ENCODE peak calls at places on chromosome 16, in six cellular contexts. One of them, this sample, is unnamed.

GRCh38 chr16:12611006-12611477 is 192.6 kb downstream of the CPPED1 start:
- DNase-seq in cardiac fibroblast: no peak
- DNase-seq in prostate gland: no peak
- DNase-seq in H7: no peak
- DNase-seq in gastrocnemius medialis: no peak
- DNase-seq in A549: peak; percentile 38
- DNase-seq in this sample: no peak

GRCh38 chr16:83939266-83939856 is 13.7 kb upstream of the OSGIN1 start:
- DNase-seq in gastrocnemius medialis: no peak
- DNase-seq in prostate gland: no peak
- DNase-seq in H7: no peak
- DNase-seq in A549: no peak
- DNase-seq in cardiac fibroblast: no peak
- DNase-seq in this sample: no peak

GRCh38 chr16:65713409-65713808 is 591.5 kb upstream of the CDH11 start:
- DNase-seq in cardiac fibroblast: no peak
- DNase-seq in gastrocnemius medialis: no peak
- DNase-seq in A549: no peak
- DNase-seq in prostate gland: no peak
- DNase-seq in H7: peak; percentile 33
- DNase-seq in this sample: no peak

GRCh38 chr16:85570735-85571562 is 42.2 kb upstream of the GSE1 start:
- DNase-seq in cardiac fibroblast: no peak
- DNase-seq in prostate gland: no peak
- DNase-seq in H7: no peak
- DNase-seq in gastrocnemius medialis: no peak
- DNase-seq in A549: no peak
- DNase-seq in this sample: no peak

GRCh38 chr16:20889625-20890275 is 10.4 kb downstream of the DCUN1D3 start:
- DNase-seq in A549: no peak
- DNase-seq in gastrocnemius medialis: no peak
- DNase-seq in prostate gland: no peak
- DNase-seq in cardiac fibroblast: no peak
- DNase-seq in H7: peak; percentile 32
- DNase-seq in this sample: no peak

GRCh38 chr16:20388854-20389253 is 15.7 kb downstream of the PDILT start:
- DNase-seq in prostate gland: peak; percentile 53
- DNase-seq in gastrocnemius medialis: no peak
- DNase-seq in A549: no peak
- DNase-seq in cardiac fibroblast: no peak
- DNase-seq in H7: no peak
- DNase-seq in this sample: no peak

GRCh38 chr16:55176901-55177300 is 147.1 kb upstream of the IRX6 start:
- DNase-seq in gastrocnemius medialis: no peak
- DNase-seq in A549: no peak
- DNase-seq in cardiac fibroblast: no peak
- DNase-seq in H7: no peak
- DNase-seq in prostate gland: no peak
- DNase-seq in this sample: no peak

GRCh38 chr16:84662471-84662870 is 14.2 kb downstream of the KLHL36 start:
- DNase-seq in gastrocnemius medialis: no peak
- DNase-seq in prostate gland: no peak
- DNase-seq in H7: no peak
- DNase-seq in cardiac fibroblast: no peak
- DNase-seq in A549: no peak
- DNase-seq in this sample: no peak

GRCh38 chr16:88376835-88377726 is 5.7 kb upstream of the ZNF469 start:
- DNase-seq in A549: peak; percentile 38
- DNase-seq in cardiac fibroblast: no peak
- DNase-seq in gastrocnemius medialis: no peak
- DNase-seq in prostate gland: no peak
- DNase-seq in H7: peak; percentile 64
- DNase-seq in this sample: peak; percentile 20

GRCh38 chr16:19997734-19998133 is 76.0 kb downstream of the GPR139 start:
- DNase-seq in H7: no peak
- DNase-seq in prostate gland: no peak
- DNase-seq in A549: no peak
- DNase-seq in gastrocnemius medialis: no peak
- DNase-seq in cardiac fibroblast: no peak
- DNase-seq in this sample: no peak

GRCh38 chr16:12321363-12321762 is 344.8 kb downstream of the SNX29 start:
- DNase-seq in H7: no peak
- DNase-seq in A549: no peak
- DNase-seq in gastrocnemius medialis: no peak
- DNase-seq in prostate gland: no peak
- DNase-seq in cardiac fibroblast: no peak
- DNase-seq in this sample: no peak

GRCh38 chr16:31386157-31386984 is 6.8 kb upstream of the ITGAD start:
- DNase-seq in H7: peak; percentile 54
- DNase-seq in cardiac fibroblast: peak; percentile 83
- DNase-seq in prostate gland: no peak
- DNase-seq in gastrocnemius medialis: no peak
- DNase-seq in A549: peak; percentile 49
- DNase-seq in this sample: peak; percentile 56

GRCh38 chr16:78437352-78437968 is 338.0 kb downstream of the WWOX start:
- DNase-seq in prostate gland: no peak
- DNase-seq in gastrocnemius medialis: peak; percentile 6
- DNase-seq in H7: peak; percentile 66
- DNase-seq in A549: peak; percentile 27
- DNase-seq in cardiac fibroblast: peak; percentile 8
- DNase-seq in this sample: peak; percentile 70

GRCh38 chr16:9372934-9373890 is 281.8 kb downstream of the HAPSTR1 start:
- DNase-seq in prostate gland: no peak
- DNase-seq in H7: peak; percentile 51
- DNase-seq in cardiac fibroblast: no peak
- DNase-seq in A549: no peak
- DNase-seq in gastrocnemius medialis: no peak
- DNase-seq in this sample: no peak

GRCh38 chr16:46883690-46884512 is at the start of gene GPT2:
- DNase-seq in prostate gland: peak; percentile 99
- DNase-seq in H7: peak; percentile 96
- DNase-seq in A549: peak; percentile 95
- DNase-seq in gastrocnemius medialis: peak; percentile 93
- DNase-seq in cardiac fibroblast: peak; percentile 93
- DNase-seq in this sample: peak; percentile 97

GRCh38 chr16:27236635-27237228 is 31.8 kb downstream of the NSMCE1 start:
- DNase-seq in gastrocnemius medialis: no peak
- DNase-seq in H7: peak; percentile 14
- DNase-seq in cardiac fibroblast: no peak
- DNase-seq in A549: no peak
- DNase-seq in prostate gland: no peak
- DNase-seq in this sample: no peak
- H3K4me3 ChIP-seq in gastrocnemius medialis: no peak overlapping the region
- H3K4me3 ChIP-seq in H7: no peak overlapping the region
- H3K4me3 ChIP-seq in cardiac fibroblast: no peak overlapping the region
- H3K4me3 ChIP-seq in A549: no peak overlapping the region
- H3K4me3 ChIP-seq in prostate gland: no peak overlapping the region
- H3K4me3 ChIP-seq in this sample: no peak overlapping the region

DNA sequence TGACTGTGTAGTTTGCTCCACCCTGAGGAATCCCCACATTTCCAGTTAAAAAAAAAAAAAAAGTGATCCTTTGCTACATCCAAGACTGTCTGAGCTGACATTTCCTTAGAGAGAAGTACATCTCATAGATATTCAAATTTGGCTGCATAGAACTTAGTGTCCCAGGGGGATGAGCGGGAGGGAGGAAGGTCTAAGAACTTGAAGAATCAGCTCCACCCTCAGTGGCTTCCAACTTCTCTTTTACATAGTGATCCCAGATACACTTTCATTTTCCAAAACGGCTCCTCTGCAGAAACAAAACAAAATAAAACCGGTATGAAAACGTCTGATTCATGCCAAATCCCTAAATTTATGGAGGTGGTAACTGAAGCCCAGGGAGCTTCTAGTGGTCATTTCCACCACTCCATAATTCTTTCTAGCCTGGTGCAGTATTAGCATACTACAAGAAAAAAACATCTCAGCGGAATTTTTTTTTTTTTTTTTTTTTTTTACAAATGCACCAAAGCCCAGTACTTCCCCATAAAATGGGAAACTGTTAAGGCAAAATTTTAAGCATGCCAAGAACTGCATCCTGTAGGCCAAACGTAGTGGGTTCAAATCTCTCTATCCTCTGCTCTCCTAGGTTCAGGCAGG is 29.4 kb downstream of the MAF start:
- DNase-seq in prostate gland: no peak
- DNase-seq in H7: no peak
- DNase-seq in A549: no peak
- DNase-seq in gastrocnemius medialis: no peak
- DNase-seq in cardiac fibroblast: peak; percentile 1
- DNase-seq in this sample: no peak
- H3K4me3 ChIP-seq in prostate gland: no peak overlapping the region
- H3K4me3 ChIP-seq in H7: no peak overlapping the region
- H3K4me3 ChIP-seq in A549: no peak overlapping the region
- H3K4me3 ChIP-seq in gastrocnemius medialis: peak overlapping the region; percentile 26
- H3K4me3 ChIP-seq in cardiac fibroblast: no peak overlapping the region
- H3K4me3 ChIP-seq in this sample: no peak overlapping the region

DNA sequence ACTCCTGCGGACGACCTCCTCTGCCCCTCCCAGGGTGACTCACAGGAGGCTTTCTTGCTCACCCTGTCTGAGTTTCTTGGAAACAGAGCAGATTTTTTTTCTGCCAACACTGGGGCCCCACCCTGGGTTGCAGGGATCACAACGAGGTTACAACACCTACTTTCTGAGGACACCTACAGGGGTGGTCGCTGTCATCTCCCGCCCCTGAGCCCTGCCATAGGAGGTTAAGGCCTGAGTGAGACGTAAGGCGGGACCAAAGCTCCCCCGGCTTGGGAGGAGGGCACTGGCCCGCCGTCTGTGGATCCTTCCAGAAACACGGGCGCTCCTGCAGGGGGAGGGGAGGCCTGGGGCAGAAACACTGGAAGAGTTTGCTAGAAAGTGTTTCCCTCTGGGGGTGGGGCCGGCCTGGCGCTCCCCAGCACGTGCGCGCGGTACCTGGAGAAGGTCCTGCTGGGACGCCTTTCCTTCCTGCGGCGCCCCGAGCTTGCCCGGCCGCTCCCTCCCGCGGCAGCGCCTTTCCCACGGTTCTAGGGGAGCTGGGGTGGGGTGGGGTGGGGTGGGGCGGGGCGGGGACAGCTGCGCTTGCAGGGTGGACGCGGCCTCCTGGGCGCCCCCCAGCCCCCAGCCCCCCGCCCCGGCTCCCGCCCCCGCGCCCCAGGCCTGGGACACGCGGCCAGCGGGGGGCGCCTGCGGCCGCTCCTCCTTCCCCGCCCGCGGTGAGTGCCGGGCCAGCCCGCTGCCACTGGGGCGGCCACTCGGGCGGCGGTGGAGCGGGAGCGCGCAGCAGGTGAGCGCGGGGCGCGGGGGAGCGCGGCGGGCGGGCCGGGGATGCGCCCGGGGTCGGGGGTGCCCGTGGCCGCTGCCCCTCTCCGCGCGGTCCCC is 20.7 kb upstream of the ADCY7 start:
- DNase-seq in H7: peak; percentile 87
- DNase-seq in cardiac fibroblast: peak; percentile 82
- DNase-seq in A549: peak; percentile 83
- DNase-seq in gastrocnemius medialis: no peak
- DNase-seq in prostate gland: no peak
- DNase-seq in this sample: peak; percentile 48
- H3K4me3 ChIP-seq in H7: peak overlapping the region; percentile 60
- H3K4me3 ChIP-seq in cardiac fibroblast: peak overlapping the region; percentile 66
- H3K4me3 ChIP-seq in A549: peak overlapping the region; percentile 68
- H3K4me3 ChIP-seq in gastrocnemius medialis: peak overlapping the region; percentile 57
- H3K4me3 ChIP-seq in prostate gland: peak overlapping the region; percentile 38
- H3K4me3 ChIP-seq in this sample: peak overlapping the region; percentile 38

GRCh38 chr16:86961133-86961720 is 356.0 kb downstream of the C16orf95 start:
- DNase-seq in prostate gland: no peak
- DNase-seq in cardiac fibroblast: no peak
- DNase-seq in A549: no peak
- DNase-seq in H7: no peak
- DNase-seq in gastrocnemius medialis: no peak
- DNase-seq in this sample: peak; percentile 51
- H3K4me3 ChIP-seq in prostate gland: no peak overlapping the region
- H3K4me3 ChIP-seq in cardiac fibroblast: no peak overlapping the region
- H3K4me3 ChIP-seq in A549: no peak overlapping the region
- H3K4me3 ChIP-seq in H7: no peak overlapping the region
- H3K4me3 ChIP-seq in gastrocnemius medialis: no peak overlapping the region
- H3K4me3 ChIP-seq in this sample: no peak overlapping the region

GRCh38 chr16:57084257-57084770 is 8.1 kb upstream of the CPNE2 start:
- DNase-seq in prostate gland: peak; percentile 61
- DNase-seq in H7: peak; percentile 91
- DNase-seq in cardiac fibroblast: peak; percentile 80
- DNase-seq in A549: peak; percentile 81
- DNase-seq in gastrocnemius medialis: peak; percentile 32
- DNase-seq in this sample: peak; percentile 80

GRCh38 chr16:57087003-57087402 is 5.4 kb upstream of the CPNE2 start:
- DNase-seq in A549: no peak
- DNase-seq in prostate gland: no peak
- DNase-seq in cardiac fibroblast: no peak
- DNase-seq in gastrocnemius medialis: no peak
- DNase-seq in H7: no peak
- DNase-seq in this sample: no peak

GRCh38 chr16:57083469-57083868 is 8.9 kb upstream of the CPNE2 start:
- DNase-seq in H7: no peak
- DNase-seq in cardiac fibroblast: no peak
- DNase-seq in A549: no peak
- DNase-seq in gastrocnemius medialis: no peak
- DNase-seq in prostate gland: no peak
- DNase-seq in this sample: no peak

GRCh38 chr16:57082664-57083063 is 9.7 kb upstream of the CPNE2 start:
- DNase-seq in gastrocnemius medialis: no peak
- DNase-seq in A549: no peak
- DNase-seq in cardiac fibroblast: no peak
- DNase-seq in prostate gland: no peak
- DNase-seq in H7: no peak
- DNase-seq in this sample: no peak

GRCh38 chr16:57084996-57085395 is 7.4 kb upstream of the CPNE2 start:
- DNase-seq in A549: no peak
- DNase-seq in H7: no peak
- DNase-seq in prostate gland: no peak
- DNase-seq in gastrocnemius medialis: no peak
- DNase-seq in cardiac fibroblast: no peak
- DNase-seq in this sample: no peak
- H3K4me3 ChIP-seq in A549: no peak overlapping the region
- H3K4me3 ChIP-seq in H7: no peak overlapping the region
- H3K4me3 ChIP-seq in prostate gland: no peak overlapping the region
- H3K4me3 ChIP-seq in gastrocnemius medialis: no peak overlapping the region
- H3K4me3 ChIP-seq in cardiac fibroblast: no peak overlapping the region
- H3K4me3 ChIP-seq in this sample: no peak overlapping the region

DNA sequence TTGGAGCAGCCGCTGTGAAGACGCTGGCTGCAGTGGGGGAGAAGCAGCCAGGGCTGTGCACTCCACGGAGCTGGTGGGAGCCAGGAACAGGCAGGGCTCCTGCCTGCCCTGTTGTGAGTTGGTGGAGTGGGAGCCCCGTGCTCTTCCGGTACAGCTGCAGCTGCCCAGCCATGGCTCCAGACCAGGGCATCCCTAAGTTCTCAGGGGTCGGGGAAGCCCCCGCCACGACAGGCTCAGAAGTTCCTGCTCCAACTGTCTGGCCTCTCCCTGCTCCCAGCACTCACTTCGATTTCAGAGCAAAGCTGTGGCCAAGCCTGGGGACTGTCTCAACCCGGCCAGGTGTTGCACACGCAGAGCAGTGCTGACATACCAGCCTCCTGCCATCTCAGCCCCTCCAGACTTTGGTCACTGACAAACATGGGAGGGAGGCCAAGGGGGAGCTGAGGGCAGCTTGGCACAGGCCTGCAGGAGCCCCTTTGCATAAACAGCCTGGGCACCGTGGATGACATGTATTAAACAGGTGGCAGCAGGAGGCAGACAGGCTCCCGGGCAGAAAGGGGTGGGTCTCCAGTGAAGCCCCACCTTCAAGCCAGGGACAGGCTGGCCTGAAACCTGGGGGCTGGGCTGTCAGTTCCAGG is 13.9 kb upstream of the KDM8 start:
- DNase-seq in gastrocnemius medialis: no peak
- DNase-seq in cardiac fibroblast: no peak
- DNase-seq in H7: no peak
- DNase-seq in prostate gland: no peak
- DNase-seq in A549: no peak
- DNase-seq in this sample: no peak
- H3K4me3 ChIP-seq in gastrocnemius medialis: no peak overlapping the region
- H3K4me3 ChIP-seq in cardiac fibroblast: no peak overlapping the region
- H3K4me3 ChIP-seq in H7: no peak overlapping the region
- H3K4me3 ChIP-seq in prostate gland: no peak overlapping the region
- H3K4me3 ChIP-seq in A549: no peak overlapping the region
- H3K4me3 ChIP-seq in this sample: no peak overlapping the region

This sample was measured in cardiac muscle cell.